ENCODE peak calls at places on chromosomes 13 and 19, in four cellular contexts. U, S, A and Z are unnamed samples.
A peak's percentile ranks its signal among the peaks of the same experiment; 100 is the strongest.

GRCh38 chr13:104111031-104111430 is 1044.8 kb upstream of the SLC10A2 start:
- DNase-seq in A (no peak), U (no peak), S (peak; percentile 3), Z (no peak)

GRCh38 chr13:57624565-57625435 is 6.7 kb upstream of the PCDH17 start:
- DNase-seq in A (no peak), U (no peak), S (peak; percentile 41), Z (no peak)

GRCh38 chr19:29111581-29111980 is 101.4 kb downstream of the UQCRFS1 start:
- DNase-seq in U (no peak), S (no peak), A (no peak), Z (no peak)

GRCh38 chr13:112690242-112690943 is 555 bp downstream of the ATP11A start:
- DNase-seq in S (peak; percentile 44), U (peak; percentile 22), A (no peak), Z (peak; percentile 48)

GRCh38 chr19:29858000-29858596 is 46.3 kb downstream of the CCNE1 start:
- DNase-seq in A (no peak), S (no peak), U (peak; percentile 29), Z (peak; percentile 26)

GRCh38 chr19:10892256-10892655 is 20.9 kb downstream of the CARM1 start:
- DNase-seq in S (no peak), A (no peak), U (no peak), Z (no peak)

GRCh38 chr13:82772802-82773201 is 1109.5 kb downstream of the SLITRK1 start:
- DNase-seq in U (no peak), S (peak; percentile 47), A (no peak), Z (no peak)

GRCh38 chr19:45440873-45441654 is 17.3 kb upstream of the ERCC1 start:
- DNase-seq in U (no peak), A (no peak), S (peak; percentile 57), Z (no peak)

GRCh38 chr13:75345191-75345590 is 136.8 kb downstream of the TBC1D4 start:
- DNase-seq in U (no peak), S (peak; percentile 57), A (no peak), Z (no peak)

GRCh38 chr13:74035881-74036280 is 98.3 kb downstream of the KLF12 start:
- DNase-seq in U (no peak), S (no peak), A (no peak), Z (no peak)

GRCh38 chr19:34662919-34663318 is 14.0 kb downstream of the SCGB2B2 start:
- DNase-seq in S (no peak), A (no peak), U (peak; percentile 61), Z (peak; percentile 65)

GRCh38 chr19:17473041-17473440 is 2.7 kb downstream of the SLC27A1 start:
- DNase-seq in U (no peak), A (no peak), S (peak; percentile 90), Z (no peak)

GRCh38 chr13:44368062-44368591 is 5.5 kb upstream of the SERP2 start:
- DNase-seq in A (no peak), S (peak; percentile 71), U (no peak), Z (no peak)

GRCh38 chr19:18496167-18496979 is 25.5 kb downstream of the ELL start:
- DNase-seq in U (peak; percentile 82), S (peak; percentile 80), A (no peak), Z (peak; percentile 28)

GRCh38 chr13:43134896-43135295 is 111.5 kb downstream of the DNAJC15 start:
- DNase-seq in A (no peak), U (no peak), S (no peak), Z (no peak)

GRCh38 chr19:4589579-4590410 is 30.3 kb upstream of the SEMA6B start:
- DNase-seq in A (no peak), U (no peak), S (no peak), Z (peak; percentile 26)

GRCh38 chr19:50195224-50195623 is 8.2 kb upstream of the MYH14 start:
- DNase-seq in A (no peak), U (no peak), S (no peak), Z (no peak)

DNA sequence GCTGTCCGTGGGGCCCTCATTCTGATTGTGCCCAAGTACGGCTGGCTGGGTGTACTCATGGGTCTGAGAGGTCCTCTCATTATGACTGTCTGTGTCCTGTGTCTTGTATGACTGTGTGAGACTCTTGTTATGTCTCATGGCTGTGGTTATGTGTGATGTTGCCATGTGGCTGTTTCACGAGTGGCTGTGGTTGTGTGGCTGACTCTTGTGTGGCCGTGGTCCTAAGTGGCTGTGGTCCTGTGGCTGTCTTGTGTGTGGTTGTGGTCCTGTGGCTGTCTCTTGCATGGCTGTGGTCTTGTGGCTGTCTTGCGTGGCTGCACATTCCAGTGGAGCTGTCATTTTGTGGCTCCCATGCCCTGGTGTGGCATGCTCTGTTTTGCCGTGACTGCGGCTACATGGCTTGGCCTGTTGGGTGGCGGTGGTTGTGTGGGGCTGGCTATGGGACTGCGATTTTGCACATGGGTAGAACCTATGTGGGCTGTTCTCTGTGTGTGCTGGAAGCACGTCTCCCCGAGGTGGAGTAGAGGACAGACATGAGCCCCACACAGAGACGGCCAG is 2.5 kb downstream of the LYL1 start:
- DNase-seq in S (no peak), A (no peak), U (peak; percentile 61), Z (peak; percentile 69)
- H3K4me1 ChIP-seq in S (peaks cover 12% of the 10 kb centered on the region), A (no peaks in the 10 kb centered on the region), U (peaks cover 87% of the 10 kb centered on the region), Z (peaks cover 36% of the 10 kb centered on the region)

GRCh38 chr13:49814551-49815270 is 22.2 kb upstream of the KPNA3 start:
- DNase-seq in U (no peak), A (no peak), S (peak; percentile 76), Z (no peak)

GRCh38 chr13:49811527-49811908 is 19.0 kb upstream of the KPNA3 start:
- DNase-seq in U (no peak), A (no peak), S (no peak), Z (no peak)

GRCh38 chr13:49810825-49811526 is 18.5 kb upstream of the KPNA3 start:
- DNase-seq in U (no peak), S (peak; percentile 83), A (no peak), Z (no peak)

GRCh38 chr13:49810464-49810824 is 18.0 kb upstream of the KPNA3 start:
- DNase-seq in S (no peak), U (no peak), A (no peak), Z (no peak)

GRCh38 chr13:49812806-49813205 is 20.3 kb upstream of the KPNA3 start:
- DNase-seq in S (no peak), U (no peak), A (no peak), Z (no peak)
- H3K4me1 ChIP-seq in S (peaks cover 19% of the 10 kb centered on the region), U (no peaks in the 10 kb centered on the region), A (peaks cover 2% of the 10 kb centered on the region), Z (no peaks in the 10 kb centered on the region)

GRCh38 chr19:15393963-15394362 is 14.4 kb upstream of the AKAP8 start:
- DNase-seq in U (no peak), S (peak; percentile 55), A (no peak), Z (no peak)

GRCh38 chr19:15394426-15394825 is 14.8 kb upstream of the AKAP8 start:
- DNase-seq in A (no peak), S (no peak), U (no peak), Z (no peak)

GRCh38 chr19:15396436-15396835 is 16.8 kb upstream of the AKAP8 start:
- DNase-seq in A (no peak), U (no peak), S (no peak), Z (no peak)

DNA sequence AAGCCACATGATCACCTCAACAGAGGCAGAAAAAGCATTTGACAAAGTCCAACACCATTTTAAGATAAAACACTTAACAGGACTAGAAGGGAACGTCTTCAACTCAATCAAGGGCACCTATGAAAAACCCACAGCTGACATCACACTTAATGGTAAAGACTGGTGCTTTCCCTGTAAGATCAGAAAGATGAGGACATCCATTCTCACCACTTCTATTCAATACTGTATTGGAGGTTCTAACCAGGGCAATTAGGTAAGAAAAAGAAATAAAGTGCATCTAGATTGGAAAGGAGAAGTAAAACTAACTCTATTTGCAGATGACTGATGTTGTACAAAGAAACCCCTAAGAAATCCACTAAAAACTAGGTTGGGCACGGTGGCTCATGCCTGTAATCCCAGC is 11.2 kb upstream of the AKAP8 start:
- DNase-seq in S (no peak), U (no peak), A (no peak), Z (no peak)
- H3K4me1 ChIP-seq in S (no peaks in the 10 kb centered on the region), U (no peaks in the 10 kb centered on the region), A (no peaks in the 10 kb centered on the region), Z (no peaks in the 10 kb centered on the region)

GRCh38 chr19:6064016-6064702 is 46.1 kb downstream of the RFX2 start:
- DNase-seq in S (no peak), U (no peak), A (no peak), Z (no peak)

GRCh38 chr19:6062274-6062673 is 48.0 kb downstream of the RFX2 start:
- DNase-seq in A (no peak), S (no peak), U (no peak), Z (no peak)

GRCh38 chr19:6062961-6063575 is 47.2 kb downstream of the RFX2 start:
- DNase-seq in U (no peak), A (no peak), S (no peak), Z (no peak)

GRCh38 chr19:6064703-6065073 is 45.6 kb downstream of the RFX2 start:
- DNase-seq in U (no peak), S (no peak), A (no peak), Z (no peak)

GRCh38 chr19:6063576-6063961 is 46.7 kb downstream of the RFX2 start:
- DNase-seq in A (no peak), U (no peak), S (no peak), Z (no peak)
- H3K4me1 ChIP-seq in A (peaks cover 63% of the 10 kb centered on the region), U (peaks cover 49% of the 10 kb centered on the region), S (peaks cover 21% of the 10 kb centered on the region), Z (peaks cover 21% of the 10 kb centered on the region)

DNA sequence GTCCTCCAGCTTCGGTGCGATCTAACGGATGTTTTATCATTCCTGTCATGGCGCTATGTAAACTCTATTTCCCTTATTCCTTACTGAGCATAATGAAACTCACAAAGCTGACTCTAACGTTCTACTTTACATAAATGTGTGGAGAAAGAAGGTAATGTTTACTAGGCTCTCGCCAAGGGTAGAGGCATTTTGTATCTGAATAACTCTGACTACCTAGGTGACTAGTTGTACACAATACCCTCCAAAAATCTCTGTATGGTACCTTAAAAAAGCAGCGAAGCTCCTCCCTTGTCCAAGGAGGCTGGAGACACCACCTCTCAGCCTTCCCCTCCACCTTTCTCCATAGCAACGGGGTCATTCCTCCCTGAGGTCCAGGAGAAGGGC is 316 bp upstream of the ZNF530 start:
- DNase-seq in S (no peak), U (no peak), A (no peak), Z (no peak)
- H3K4me1 ChIP-seq in S (no peaks in the 10 kb centered on the region), U (peaks cover 16% of the 10 kb centered on the region), A (peaks cover 2% of the 10 kb centered on the region), Z (peaks cover 25% of the 10 kb centered on the region)